ENCODE peak calls at places on chromosome 1, in four cellular contexts. D is astrocyte, B is H1, P is lower lobe of right lung. T is an unnamed sample.

GRCh38 chr1:209900734-209901133 is 37.3 kb upstream of the SYT14 start:
- DNase-seq in D (peak), B (no peak), P (no peak), T (peak)

GRCh38 chr1:205483372-205483771 is 21.1 kb upstream of the CDK18 start:
- DNase-seq in D (no peak), B (no peak), P (no peak), T (peak)

GRCh38 chr1:43791243-43791642 is 83.9 kb downstream of the ST3GAL3 start:
- DNase-seq in D (no peak), B (no peak), P (no peak), T (no peak)

GRCh38 chr1:35650416-35650815 is 9.1 kb upstream of the PSMB2 start:
- DNase-seq in D (no peak), B (no peak), P (no peak), T (no peak)

GRCh38 chr1:154329551-154330131 is 4.3 kb downstream of the ATP8B2 start:
- DNase-seq in D (no peak), B (no peak), P (no peak), T (peak)

GRCh38 chr1:93448292-93448982 is 519 bp downstream of the FNBP1L start:
- DNase-seq in D (peak), B (no peak), P (peak), T (peak)

GRCh38 chr1:159205225-159205624 is 550 bp downstream of the ACKR1 start:
- DNase-seq in D (no peak), B (no peak), P (no peak), T (no peak)

GRCh38 chr1:74065081-74065480 is 132.9 kb downstream of the LRRIQ3 start:
- DNase-seq in D (no peak), B (no peak), P (no peak), T (no peak)

GRCh38 chr1:228781161-228781771 is 46.0 kb downstream of the RHOU start:
- DNase-seq in D (no peak), B (no peak), P (peak), T (no peak)

GRCh38 chr1:155410931-155411330 is 90.2 kb downstream of the RUSC1 start:
- DNase-seq in D (no peak), B (no peak), P (no peak), T (no peak)

GRCh38 chr1:98253145-98253544 is 332.3 kb upstream of the DPYD start:
- DNase-seq in D (no peak), B (no peak), P (no peak), T (no peak)

GRCh38 chr1:211654838-211655787 is 20.3 kb downstream of the NEK2 start:
- DNase-seq in D (peak), B (peak), P (peak), T (peak)

GRCh38 chr1:211650922-211651303 is 24.5 kb downstream of the NEK2 start:
- DNase-seq in D (no peak), B (no peak), P (no peak), T (no peak)

GRCh38 chr1:211653907-211654553 is 21.4 kb downstream of the NEK2 start:
- DNase-seq in D (no peak), B (no peak), P (no peak), T (peak)

GRCh38 chr1:211652371-211652770 is 23.1 kb downstream of the NEK2 start:
- DNase-seq in D (no peak), B (no peak), P (no peak), T (no peak)

DNA sequence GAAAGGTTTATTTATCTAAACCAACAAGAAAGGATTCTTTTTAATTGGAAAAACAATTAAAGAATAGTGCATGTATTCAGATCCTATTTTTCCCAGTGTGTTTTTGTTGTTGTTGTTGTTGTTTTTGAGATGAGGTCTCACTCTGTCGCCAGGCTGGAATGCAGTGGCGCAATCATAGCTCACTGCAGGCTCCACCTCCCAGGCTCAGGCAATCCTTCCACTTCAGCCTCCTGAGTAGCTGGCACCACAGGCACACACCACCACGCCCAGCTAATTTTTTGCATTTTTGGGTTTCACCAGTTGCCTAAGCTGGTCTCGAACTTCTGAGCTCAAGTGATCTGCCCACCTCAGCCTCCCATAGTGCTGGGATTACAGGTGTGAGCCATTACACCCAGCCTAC is 22.1 kb downstream of the NEK2 start:
- DNase-seq in D (no peak), B (no peak), P (no peak), T (no peak)
- H3K27ac ChIP-seq in D (no peak), B (no peak), P (no peak), T (no peak)

GRCh38 chr1:61952675-61953074 is 210.4 kb downstream of the PATJ start:
- DNase-seq in D (no peak), B (no peak), P (no peak), T (no peak)
- H3K4me3 ChIP-seq in D (no peak), B (peak), P (no peak), T (no peak)

DNA sequence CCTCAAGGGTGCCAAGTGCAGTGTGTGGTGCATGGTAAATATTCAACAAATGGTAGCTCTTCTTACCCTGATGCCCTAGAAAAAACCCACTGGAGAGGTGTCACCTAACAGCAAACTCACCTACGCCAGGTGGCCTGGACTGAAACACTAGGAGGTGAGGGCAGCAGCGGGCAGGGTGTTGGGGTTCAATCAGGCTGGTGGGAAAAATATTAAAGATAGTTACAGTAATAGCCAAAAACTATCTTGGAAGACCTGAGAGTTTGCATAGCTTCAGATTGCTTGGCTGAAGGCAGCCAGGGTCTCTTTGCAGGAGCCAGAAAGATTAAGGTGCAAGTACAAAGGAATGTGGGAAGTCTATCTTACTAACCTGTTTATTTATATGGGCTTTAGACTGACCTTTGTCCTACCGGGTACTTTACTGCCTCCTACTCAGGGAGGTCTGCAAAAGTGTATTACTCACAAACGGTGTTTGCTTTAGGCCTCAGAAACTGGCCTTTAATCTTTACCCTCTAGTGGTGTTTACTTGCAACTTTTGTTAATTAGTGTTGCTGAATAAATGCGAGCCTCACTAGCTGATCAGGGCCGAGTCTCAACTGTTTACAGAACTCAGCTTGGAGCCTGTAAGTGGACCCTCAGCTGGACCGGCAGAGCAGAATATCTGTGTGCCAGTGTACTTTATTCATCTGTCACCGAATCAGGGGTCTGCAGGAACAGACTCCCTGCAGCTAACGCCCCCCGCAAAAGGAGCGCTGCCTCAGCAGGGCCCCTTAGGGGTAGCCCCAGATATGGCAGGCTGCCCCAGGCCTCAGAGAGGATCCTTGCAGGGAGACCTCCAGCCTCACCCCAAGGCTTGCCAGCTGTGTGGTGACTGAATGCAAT is 63.9 kb downstream of the SYF2 start:
- DNase-seq in D (no peak), B (no peak), P (no peak), T (no peak)
- H3K27ac ChIP-seq in D (no peak), B (no peak), P (no peak), T (no peak)

GRCh38 chr1:26112407-26112775 is 767 bp downstream of the PDIK1L start:
- DNase-seq in D (no peak), B (no peak), P (no peak), T (no peak)

GRCh38 chr1:26110731-26111529 is 694 bp upstream of the PDIK1L start:
- DNase-seq in D (peak), B (no peak), P (peak), T (peak)

GRCh38 chr1:26111530-26112406 is at the start of gene PDIK1L:
- DNase-seq in D (peak), B (peak), P (peak), T (peak)

GRCh38 chr1:26109229-26110164 is 2.1 kb upstream of the PDIK1L start:
- DNase-seq in D (no peak), B (no peak), P (no peak), T (peak)

DNA sequence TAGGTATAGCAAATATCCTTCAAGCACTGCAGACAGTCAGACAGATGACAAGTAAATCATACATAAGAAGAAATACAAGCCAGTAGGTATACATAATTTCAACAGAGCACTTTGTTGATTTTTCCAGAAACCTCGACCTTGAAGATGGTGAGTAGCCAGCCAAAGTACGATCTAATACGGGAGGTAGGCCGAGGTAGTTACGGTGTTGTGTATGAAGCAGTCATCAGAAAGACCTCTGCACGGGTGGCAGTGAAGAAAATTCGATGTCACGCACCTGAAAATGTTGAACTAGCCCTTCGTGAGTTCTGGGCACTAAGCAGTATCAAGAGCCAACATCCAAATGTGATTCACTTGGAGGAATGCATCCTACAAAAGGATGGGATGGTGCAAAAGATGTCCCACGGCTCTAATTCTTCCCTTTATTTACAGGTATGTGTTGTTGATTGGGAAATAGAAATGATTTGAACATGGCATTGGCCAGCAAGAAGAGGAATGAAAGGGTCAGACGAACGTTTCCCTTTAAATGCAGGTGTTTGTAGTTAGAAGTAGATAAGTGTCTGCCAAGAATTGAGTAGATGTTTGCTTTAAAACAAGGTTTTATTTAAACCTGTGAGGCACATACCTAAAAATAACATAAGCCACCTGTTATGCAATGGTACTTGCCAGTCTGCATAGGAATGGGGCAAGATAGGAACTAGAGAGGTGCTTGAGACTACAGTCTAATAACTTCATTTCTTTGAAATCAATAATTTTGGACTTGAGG is 2.7 kb downstream of the PDIK1L start:
- DNase-seq in D (no peak), B (no peak), P (no peak), T (peak)
- H3K4me3 ChIP-seq in D (no peak), B (no peak), P (peak), T (no peak)

DNA sequence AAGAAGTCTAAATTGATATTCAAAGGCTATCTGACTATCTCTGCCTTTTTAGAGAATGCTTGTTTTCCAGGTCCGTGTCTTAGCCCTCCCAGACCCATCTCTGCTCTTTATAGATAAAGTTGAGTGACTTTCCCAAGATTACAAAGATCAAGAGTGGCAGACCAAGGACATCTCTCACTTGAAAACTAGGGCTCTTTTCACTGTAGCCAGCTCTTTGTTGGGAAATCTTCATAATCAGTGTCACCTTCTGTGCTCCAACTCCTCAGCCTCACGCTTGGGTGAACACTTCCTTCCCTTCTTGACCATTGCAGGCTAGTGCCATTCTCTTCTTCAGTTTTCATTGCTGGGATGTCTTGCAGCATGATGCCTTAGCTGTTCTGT is 211.2 kb downstream of the PBX1 start:
- DNase-seq in D (no peak), B (no peak), P (no peak), T (no peak)
- H3K27ac ChIP-seq in D (no peak), B (no peak), P (no peak), T (no peak)